ENCODE peak calls at places on chromosomes 6 and 20, in eight cellular contexts. M, F, U, X, Z, I, R and Q are unnamed samples.

GRCh38 chr20:61297981-61298380 is 45.9 kb downstream of the CDH4 start:
- DNase-seq in M (peak; percentile 97), F (no peak), U (peak; percentile 50), X (no peak), Z (peak; percentile 52), I (no peak), R (no peak), Q (no peak)

GRCh38 chr6:139124887-139125672 is 9.8 kb upstream of the HECA start:
- DNase-seq in M (peak; percentile 26), F (no peak), U (no peak), X (peak; percentile 48), Z (peak; percentile 90), I (peak; percentile 82), R (peak; percentile 82), Q (peak; percentile 72)

GRCh38 chr20:36085686-36086267 is 68.8 kb upstream of the EPB41L1 start:
- DNase-seq in M (no peak), F (no peak), U (no peak), X (no peak), Z (no peak), I (peak; percentile 70), R (no peak), Q (no peak)

GRCh38 chr6:87756858-87757257 is 54.8 kb upstream of the AKIRIN2 start:
- DNase-seq in M (peak; percentile 49), F (no peak), U (no peak), X (no peak), Z (peak; percentile 82), I (peak; percentile 39), R (peak; percentile 47), Q (no peak)

GRCh38 chr20:34017610-34018009 is 23.9 kb downstream of the RALY start:
- DNase-seq in M (peak; percentile 76), F (no peak), U (no peak), X (no peak), Z (no peak), I (no peak), R (no peak), Q (no peak)

GRCh38 chr6:36944650-36945049 is 9.9 kb upstream of the PI16 start:
- DNase-seq in M (no peak), F (no peak), U (no peak), X (no peak), Z (no peak), I (no peak), R (no peak), Q (no peak)

GRCh38 chr20:51750037-51750769 is 18.0 kb downstream of the ATP9A start:
- DNase-seq in M (peak; percentile 80), F (peak; percentile 68), U (no peak), X (peak; percentile 40), Z (no peak), I (peak; percentile 89), R (no peak), Q (peak; percentile 83)

GRCh38 chr20:17950670-17951069 is 17.9 kb downstream of the SNX5 start:
- DNase-seq in M (no peak), F (no peak), U (no peak), X (no peak), Z (no peak), I (no peak), R (no peak), Q (no peak)

DNA sequence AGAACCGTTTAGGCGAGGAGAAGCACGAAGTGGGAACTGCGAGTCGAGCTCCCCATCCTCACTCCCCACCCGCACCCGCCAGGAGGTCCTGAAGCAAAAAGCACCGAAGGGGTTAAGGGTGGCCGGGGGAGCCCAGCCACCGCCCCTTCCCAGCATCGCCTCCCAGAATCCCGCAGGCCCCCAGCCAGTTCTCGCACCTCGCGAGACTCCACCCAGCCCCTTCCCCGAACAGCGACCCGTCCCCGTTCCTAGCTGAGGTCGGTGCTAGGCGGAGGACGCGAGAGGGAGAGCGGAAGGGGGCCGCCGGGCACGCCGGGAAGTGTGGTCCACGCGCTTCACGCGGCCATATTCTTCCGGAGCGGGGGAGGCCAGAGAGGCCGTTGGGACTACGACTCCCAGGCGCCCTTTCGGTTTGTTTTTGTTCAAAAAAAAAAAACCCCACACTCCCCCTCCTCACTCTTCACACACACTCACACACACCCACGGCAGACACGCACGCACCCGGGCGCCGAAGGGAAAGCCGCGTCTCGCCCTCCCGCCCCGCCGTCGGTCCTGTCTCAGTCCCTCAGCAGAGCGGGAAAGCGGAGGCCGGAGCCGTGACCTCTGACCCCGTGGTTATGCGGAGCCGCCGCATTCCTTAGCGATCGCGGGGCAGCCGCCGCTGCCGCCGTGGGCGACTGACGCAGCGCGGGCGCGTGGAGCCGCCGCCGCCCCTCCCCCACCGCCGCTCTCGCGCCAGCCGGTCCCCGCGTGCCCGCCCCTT is at the start of gene ASXL1:
- DNase-seq in M (peak; percentile 89), F (peak; percentile 97), U (peak; percentile 98), X (peak; percentile 99), Z (peak; percentile 99), I (peak; percentile 97), R (peak; percentile 93), Q (peak; percentile 98)
- TF ChIP-seq POLR2A in M (peak; percentile 62), F (no peak), U (no peak), X (peak; percentile 75), Z (peak; percentile 58), I (peak; percentile 59), R (peak; percentile 83), Q (peak; percentile 33)

GRCh38 chr20:38602185-38602581 is 574 bp downstream of the ARHGAP40 start:
- DNase-seq in M (no peak), F (no peak), U (no peak), X (no peak), Z (no peak), I (no peak), R (no peak), Q (no peak)

GRCh38 chr20:38600057-38600456 is 1.6 kb upstream of the ARHGAP40 start:
- DNase-seq in M (no peak), F (no peak), U (no peak), X (no peak), Z (no peak), I (no peak), R (no peak), Q (no peak)

GRCh38 chr20:38603286-38603685 is 1.7 kb downstream of the ARHGAP40 start:
- DNase-seq in M (no peak), F (no peak), U (no peak), X (no peak), Z (no peak), I (no peak), R (no peak), Q (no peak)

GRCh38 chr20:38601216-38602184 is at the start of gene ARHGAP40:
- DNase-seq in M (peak; percentile 27), F (no peak), U (peak; percentile 81), X (no peak), Z (no peak), I (peak; percentile 11), R (peak; percentile 17), Q (no peak)

GRCh38 chr20:38599410-38599882 is 2.2 kb upstream of the ARHGAP40 start:
- DNase-seq in M (no peak), F (no peak), U (peak; percentile 94), X (no peak), Z (no peak), I (no peak), R (no peak), Q (no peak)
- TF ChIP-seq POLR2A in M (no peak), F (no peak), U (no peak), X (no peak), Z (no peak), I (no peak), R (no peak), Q (no peak)

GRCh38 chr6:31797607-31798006 is 2.1 kb upstream of the VARS1 start:
- DNase-seq in M (no peak), F (no peak), U (no peak), X (no peak), Z (peak; percentile 83), I (peak; percentile 28), R (no peak), Q (no peak)

GRCh38 chr6:31794866-31795615 is 511 bp downstream of the VARS1 start:
- DNase-seq in M (peak; percentile 60), F (peak; percentile 38), U (peak; percentile 84), X (peak; percentile 54), Z (peak; percentile 84), I (no peak), R (no peak), Q (no peak)

GRCh38 chr6:31796993-31797385 is 1.4 kb upstream of the VARS1 start:
- DNase-seq in M (no peak), F (no peak), U (no peak), X (no peak), Z (no peak), I (no peak), R (no peak), Q (no peak)

GRCh38 chr6:31794294-31794865 is 1.2 kb downstream of the VARS1 start:
- DNase-seq in M (no peak), F (no peak), U (no peak), X (no peak), Z (no peak), I (no peak), R (no peak), Q (no peak)

DNA sequence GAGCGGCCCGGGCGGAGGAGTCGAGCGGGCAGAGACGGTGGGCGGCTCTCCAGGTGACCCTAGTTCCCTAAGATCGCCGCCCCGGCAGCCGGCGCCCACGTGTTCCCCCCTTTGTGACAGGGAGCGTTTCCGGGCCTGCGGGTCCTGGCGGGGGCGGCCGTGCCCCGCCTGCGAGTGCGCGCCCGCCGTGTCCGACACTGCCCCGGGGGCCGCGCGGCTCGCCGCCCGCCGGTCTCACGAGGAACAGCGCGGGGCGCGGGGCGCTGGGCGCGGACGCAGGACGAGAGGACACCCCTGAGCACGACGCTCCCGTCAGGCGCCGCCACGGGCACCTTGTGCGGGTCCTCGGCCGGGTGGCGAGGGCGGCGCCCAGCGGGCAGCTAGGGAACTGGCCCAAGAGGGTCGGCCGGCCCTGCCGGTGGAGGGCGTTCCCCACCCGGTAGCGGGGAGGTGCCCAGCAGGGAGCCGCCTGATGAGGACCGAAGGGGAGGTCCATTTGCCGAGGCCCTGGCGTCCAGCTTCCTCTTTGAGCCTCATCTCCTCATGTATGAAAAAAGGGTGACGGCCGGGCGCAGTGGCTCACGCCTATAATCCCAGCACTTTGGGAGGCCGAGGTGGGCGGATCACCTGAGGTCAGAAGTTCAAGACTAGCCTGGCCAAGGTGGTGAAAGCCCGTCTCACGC is at the start of gene VARS1:
- DNase-seq in M (peak; percentile 92), F (peak; percentile 91), U (peak; percentile 98), X (peak; percentile 93), Z (peak; percentile 99), I (peak; percentile 96), R (peak; percentile 93), Q (peak; percentile 96)
- TF ChIP-seq POLR2A in M (peak; percentile 47), F (peak; percentile 55), U (no peak), X (peak; percentile 70), Z (no peak), I (peak; percentile 44), R (peak; percentile 71), Q (peak; percentile 35)

DNA sequence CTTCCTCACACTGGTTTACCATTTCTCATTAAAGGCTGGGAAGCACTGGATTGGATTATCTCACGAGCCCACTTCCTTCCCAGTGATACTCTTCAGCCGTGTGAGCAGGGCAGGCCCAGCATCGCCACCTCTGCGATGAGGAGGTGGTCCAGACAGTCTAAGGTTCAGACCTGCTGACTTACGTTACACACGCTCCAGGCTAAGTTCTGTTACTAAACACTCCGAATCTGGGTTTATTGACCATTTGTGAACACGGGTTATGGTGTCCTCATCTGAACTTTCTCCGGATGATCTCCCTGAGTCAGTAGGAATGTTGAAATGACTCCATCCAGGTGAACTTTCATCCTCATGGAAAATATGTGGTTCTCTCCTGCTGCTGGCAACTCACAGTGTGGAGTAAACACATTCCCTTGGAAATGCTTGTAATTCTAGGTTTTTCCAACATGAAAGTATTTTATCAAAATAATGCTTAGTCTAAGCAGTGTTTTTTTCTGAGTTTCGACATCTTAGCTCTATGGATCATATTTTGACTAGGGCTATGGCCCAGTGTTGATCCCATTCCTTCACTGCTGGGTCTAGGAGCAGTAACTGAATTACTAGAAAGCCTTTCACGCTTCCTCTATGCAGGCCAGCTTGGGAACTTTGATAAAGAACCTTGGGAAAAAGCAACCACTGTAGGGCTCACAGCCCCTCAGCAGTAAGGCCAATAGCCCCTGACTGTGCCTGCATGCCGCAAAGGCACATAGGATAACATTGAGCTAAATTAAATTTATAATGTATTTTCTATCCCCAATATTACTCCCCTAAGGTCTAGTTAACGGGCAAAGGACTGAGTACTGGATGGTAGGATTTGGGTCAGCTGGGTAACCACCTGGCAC is 37.7 kb upstream of the PXDC1 start:
- DNase-seq in M (no peak), F (no peak), U (no peak), X (no peak), Z (no peak), I (no peak), R (no peak), Q (no peak)
- TF ChIP-seq POLR2A in M (no peak), F (no peak), U (no peak), X (no peak), Z (no peak), I (no peak), R (no peak), Q (no peak)